ENCODE peak calls at places on chromosomes 5 and 9, in four cellular contexts. F is body of pancreas; Q is left ventricle myocardium inferior; C is CD4-positive, alpha-beta memory T cell. E is an unnamed sample.

GRCh38 chr5:2755811-2756210 is 4.3 kb upstream of the IRX2 start:
- DNase-seq in F (no peak), Q (no peak), C (no peak), E (no peak)

GRCh38 chr9:113187935-113188595 is 33.0 kb downstream of the FKBP15 start:
- DNase-seq in F (peak; percentile 72), Q (peak; percentile 17), C (no peak), E (peak; percentile 74)

GRCh38 chr9:136339173-136339957 is 12.0 kb downstream of the GPSM1 start:
- DNase-seq in F (peak; percentile 88), Q (peak; percentile 72), C (peak; percentile 32), E (peak; percentile 81)

GRCh38 chr5:37552770-37553719 is 173.9 kb downstream of the WDR70 start:
- DNase-seq in F (no peak), Q (no peak), C (no peak), E (no peak)

GRCh38 chr5:178774446-178774845 is 44.0 kb upstream of the ZNF354A start:
- DNase-seq in F (no peak), Q (no peak), C (no peak), E (no peak)

GRCh38 chr9:137876269-137876668 is 1.3 kb upstream of the CACNA1B start:
- DNase-seq in F (no peak), Q (no peak), C (no peak), E (no peak)

GRCh38 chr5:669111-669841 is 23.9 kb downstream of the TPPP start:
- DNase-seq in F (no peak), Q (no peak), C (no peak), E (no peak)

GRCh38 chr9:16029796-16030363 is 477.0 kb downstream of the CCDC171 start:
- DNase-seq in F (no peak), Q (no peak), C (no peak), E (no peak)

GRCh38 chr5:110916373-110917049 is 155.0 kb upstream of the TSLP start:
- DNase-seq in F (peak; percentile 23), Q (no peak), C (no peak), E (no peak)

GRCh38 chr9:4435197-4435596 is 55.1 kb upstream of the SLC1A1 start:
- DNase-seq in F (peak; percentile 5), Q (no peak), C (no peak), E (no peak)

GRCh38 chr5:51095481-51095880 is 287.8 kb upstream of the ISL1 start:
- DNase-seq in F (no peak), Q (no peak), C (no peak), E (no peak)

GRCh38 chr9:133701321-133701980 is 36.7 kb downstream of the SARDH start:
- DNase-seq in F (no peak), Q (no peak), C (peak; percentile 44), E (no peak)

GRCh38 chr9:133203506-133204075 is 5.5 kb downstream of the OBP2B start:
- DNase-seq in F (no peak), Q (no peak), C (no peak), E (no peak)

GRCh38 chr9:98056403-98057094 is at the start of gene NANS:
- DNase-seq in F (peak; percentile 95), Q (peak; percentile 93), C (peak; percentile 90), E (peak; percentile 96)

GRCh38 chr5:127962491-127962890 is 121.1 kb upstream of the SLC12A2 start:
- DNase-seq in F (no peak), Q (no peak), C (no peak), E (no peak)

GRCh38 chr9:107588393-107588792 is 98.8 kb upstream of the KLF4 start:
- DNase-seq in F (no peak), Q (no peak), C (no peak), E (no peak)
- H3K27ac ChIP-seq in F (no peak overlapping the region), Q (peak overlapping the region; percentile 89), C (no peak overlapping the region), E (no peak overlapping the region)

DNA sequence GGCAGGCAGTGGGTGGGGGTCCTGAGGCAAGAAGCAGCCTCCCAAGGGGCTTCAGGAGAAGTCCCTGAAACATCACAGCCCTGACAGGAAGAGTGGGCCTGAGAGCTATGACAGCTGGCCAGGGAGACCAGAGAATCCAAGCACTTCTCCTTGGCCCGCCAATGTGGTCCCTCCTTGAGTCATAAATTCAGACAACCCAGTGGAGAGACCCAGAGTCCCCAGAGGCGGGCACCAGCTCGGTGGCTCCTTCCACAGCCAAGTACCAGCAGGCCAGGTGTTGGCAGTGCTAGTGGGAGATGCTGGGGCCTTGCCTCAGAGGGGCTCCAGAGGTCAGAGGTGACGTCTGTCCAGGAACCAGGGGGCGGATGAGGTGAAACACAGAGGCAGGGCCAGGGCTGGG is 1.6 kb upstream of the DOK3 start:
- DNase-seq in F (no peak), Q (no peak), C (no peak), E (no peak)
- H3K27ac ChIP-seq in F (no peak overlapping the region), Q (no peak overlapping the region), C (no peak overlapping the region), E (peak overlapping the region; percentile 23)

GRCh38 chr9:131674425-131675421 is 65.2 kb downstream of the RAPGEF1 start:
- DNase-seq in F (no peak), Q (no peak), C (peak; percentile 35), E (no peak)

GRCh38 chr9:131672451-131672850 is 67.4 kb downstream of the RAPGEF1 start:
- DNase-seq in F (no peak), Q (no peak), C (no peak), E (no peak)

GRCh38 chr9:131671150-131671549 is 68.7 kb downstream of the RAPGEF1 start:
- DNase-seq in F (no peak), Q (no peak), C (no peak), E (no peak)

GRCh38 chr9:131673531-131673930 is 66.3 kb downstream of the RAPGEF1 start:
- DNase-seq in F (no peak), Q (no peak), C (no peak), E (no peak)

DNA sequence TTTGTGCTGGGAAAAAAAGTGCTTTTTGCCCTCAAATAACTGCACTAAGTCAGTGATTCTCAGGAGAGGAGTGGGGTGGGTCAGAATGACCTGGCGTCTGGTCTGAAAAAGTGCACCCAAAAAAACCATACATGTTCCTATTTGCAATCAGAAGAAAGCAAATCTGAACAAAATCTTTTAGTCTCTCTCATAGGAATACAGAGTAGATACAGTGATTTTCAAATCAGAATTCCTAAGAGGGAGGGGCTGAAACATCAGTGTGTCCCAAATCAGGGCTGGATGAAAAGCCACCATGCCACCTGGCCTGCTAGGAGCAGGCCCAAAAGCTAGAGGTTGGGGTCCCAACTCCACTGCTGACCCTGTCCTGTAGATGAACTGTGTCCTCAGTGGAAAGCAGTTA is 66.8 kb downstream of the RAPGEF1 start:
- DNase-seq in F (no peak), Q (no peak), C (no peak), E (no peak)
- H3K27ac ChIP-seq in F (no peak overlapping the region), Q (peak overlapping the region; percentile 86), C (peak overlapping the region; percentile 89), E (no peak overlapping the region)

GRCh38 chr9:86978986-86979385 is 31.7 kb upstream of the GAS1 start:
- DNase-seq in F (no peak), Q (no peak), C (no peak), E (no peak)

GRCh38 chr9:86980802-86981201 is 33.5 kb upstream of the GAS1 start:
- DNase-seq in F (no peak), Q (no peak), C (no peak), E (no peak)

GRCh38 chr9:86977205-86977835 is 30.0 kb upstream of the GAS1 start:
- DNase-seq in F (no peak), Q (no peak), C (no peak), E (no peak)

GRCh38 chr9:86979686-86980085 is 32.4 kb upstream of the GAS1 start:
- DNase-seq in F (no peak), Q (no peak), C (no peak), E (no peak)

GRCh38 chr9:86978413-86978812 is 31.1 kb upstream of the GAS1 start:
- DNase-seq in F (no peak), Q (no peak), C (no peak), E (no peak)
- H3K27ac ChIP-seq in F (no peak overlapping the region), Q (peak overlapping the region; percentile 54), C (no peak overlapping the region), E (no peak overlapping the region)

GRCh38 chr9:105833271-105833975 is 139.1 kb downstream of the TMEM38B start:
- DNase-seq in F (no peak), Q (no peak), C (no peak), E (no peak)
- H3K27ac ChIP-seq in F (no peak overlapping the region), Q (no peak overlapping the region), C (no peak overlapping the region), E (no peak overlapping the region)

E was measured in adrenal gland.